ENCODE peak calls at places on chromosomes 1 and 21, in five cellular contexts. One of them, this sample, is unnamed.
A peak's percentile ranks its signal among the peaks of the same experiment; 100 is the strongest.

GRCh38 chr1:62849031-62849430 is 65.1 kb downstream of the ATG4C start:
- DNase-seq in IMR-90: no peak
- DNase-seq in H9: no peak
- DNase-seq in trophoblast cell: peak; percentile 11
- DNase-seq in neuronal stem cell: no peak
- DNase-seq in this sample: peak; percentile 44

GRCh38 chr1:86263101-86263500 is 106.5 kb upstream of the COL24A1 start:
- DNase-seq in neuronal stem cell: no peak
- DNase-seq in trophoblast cell: no peak
- DNase-seq in IMR-90: no peak
- DNase-seq in H9: no peak
- DNase-seq in this sample: no peak

GRCh38 chr1:6005276-6005917 is 13.2 kb upstream of the NPHP4 start:
- DNase-seq in trophoblast cell: no peak
- DNase-seq in neuronal stem cell: no peak
- DNase-seq in H9: no peak
- DNase-seq in IMR-90: no peak
- DNase-seq in this sample: no peak

GRCh38 chr1:45863117-45863670 is 59.8 kb downstream of the MAST2 start:
- DNase-seq in IMR-90: no peak
- DNase-seq in trophoblast cell: no peak
- DNase-seq in H9: no peak
- DNase-seq in neuronal stem cell: no peak
- DNase-seq in this sample: no peak

GRCh38 chr1:30684881-30685795 is 38.2 kb downstream of the MATN1 start:
- DNase-seq in neuronal stem cell: peak; percentile 94
- DNase-seq in trophoblast cell: peak; percentile 19
- DNase-seq in H9: peak; percentile 100
- DNase-seq in IMR-90: no peak
- DNase-seq in this sample: peak; percentile 99

GRCh38 chr21:26385721-26386120 is 187.4 kb downstream of the CYYR1 start:
- DNase-seq in trophoblast cell: no peak
- DNase-seq in IMR-90: no peak
- DNase-seq in H9: no peak
- DNase-seq in neuronal stem cell: no peak
- DNase-seq in this sample: no peak

GRCh38 chr1:67687649-67688048 is 2.6 kb downstream of the GADD45A start:
- DNase-seq in IMR-90: peak; percentile 83
- DNase-seq in H9: no peak
- DNase-seq in trophoblast cell: peak; percentile 65
- DNase-seq in neuronal stem cell: no peak
- DNase-seq in this sample: peak; percentile 83

GRCh38 chr1:82269466-82269865 is 468.7 kb downstream of the ADGRL2 start:
- DNase-seq in neuronal stem cell: no peak
- DNase-seq in H9: no peak
- DNase-seq in IMR-90: no peak
- DNase-seq in trophoblast cell: peak; percentile 54
- DNase-seq in this sample: peak; percentile 86

GRCh38 chr1:78081980-78082860 is 36.5 kb downstream of the GIPC2 start:
- DNase-seq in IMR-90: peak; percentile 62
- DNase-seq in trophoblast cell: no peak
- DNase-seq in H9: no peak
- DNase-seq in neuronal stem cell: no peak
- DNase-seq in this sample: no peak

GRCh38 chr21:43734131-43734634 is 15.3 kb downstream of the PDXK start:
- DNase-seq in H9: no peak
- DNase-seq in trophoblast cell: peak; percentile 32
- DNase-seq in neuronal stem cell: no peak
- DNase-seq in IMR-90: no peak
- DNase-seq in this sample: no peak

GRCh38 chr1:56185493-56185892 is 393.9 kb downstream of the PLPP3 start:
- DNase-seq in H9: no peak
- DNase-seq in neuronal stem cell: no peak
- DNase-seq in IMR-90: peak; percentile 18
- DNase-seq in trophoblast cell: no peak
- DNase-seq in this sample: no peak

GRCh38 chr1:31952825-31953220 is 14.7 kb upstream of the PTP4A2 start:
- DNase-seq in neuronal stem cell: no peak
- DNase-seq in trophoblast cell: no peak
- DNase-seq in IMR-90: no peak
- DNase-seq in H9: no peak
- DNase-seq in this sample: no peak

GRCh38 chr1:7922301-7922700 is 18.3 kb downstream of the TNFRSF9 start:
- DNase-seq in H9: no peak
- DNase-seq in trophoblast cell: no peak
- DNase-seq in neuronal stem cell: no peak
- DNase-seq in IMR-90: peak; percentile 57
- DNase-seq in this sample: no peak

GRCh38 chr1:157025856-157026255 is 19.7 kb downstream of the ARHGEF11 start:
- DNase-seq in IMR-90: peak; percentile 43
- DNase-seq in H9: no peak
- DNase-seq in trophoblast cell: peak; percentile 12
- DNase-seq in neuronal stem cell: no peak
- DNase-seq in this sample: no peak

GRCh38 chr1:178639326-178639725 is 85.7 kb upstream of the RALGPS2 start:
- DNase-seq in H9: no peak
- DNase-seq in trophoblast cell: no peak
- DNase-seq in IMR-90: peak; percentile 44
- DNase-seq in neuronal stem cell: no peak
- DNase-seq in this sample: no peak

GRCh38 chr1:228004887-228005462 is 1.8 kb upstream of the WNT3A start:
- DNase-seq in IMR-90: no peak
- DNase-seq in trophoblast cell: no peak
- DNase-seq in neuronal stem cell: no peak
- DNase-seq in H9: peak; percentile 65
- DNase-seq in this sample: peak; percentile 23

GRCh38 chr1:39899611-39900538 is 1.8 kb downstream of the MYCL start:
- DNase-seq in trophoblast cell: no peak
- DNase-seq in neuronal stem cell: no peak
- DNase-seq in H9: no peak
- DNase-seq in IMR-90: no peak
- DNase-seq in this sample: no peak

GRCh38 chr1:20731057-20731991 is 1.2 kb downstream of the SH2D5 start:
- DNase-seq in H9: no peak
- DNase-seq in neuronal stem cell: no peak
- DNase-seq in trophoblast cell: no peak
- DNase-seq in IMR-90: no peak
- DNase-seq in this sample: no peak

GRCh38 chr1:192706936-192707335 is 71.0 kb downstream of the RGS13 start:
- DNase-seq in IMR-90: peak; percentile 19
- DNase-seq in trophoblast cell: no peak
- DNase-seq in H9: no peak
- DNase-seq in neuronal stem cell: no peak
- DNase-seq in this sample: no peak

GRCh38 chr1:65431111-65431705 is 10.7 kb downstream of the LEPR start:
- DNase-seq in H9: no peak
- DNase-seq in neuronal stem cell: no peak
- DNase-seq in IMR-90: peak; percentile 55
- DNase-seq in trophoblast cell: peak; percentile 51
- DNase-seq in this sample: peak; percentile 51

GRCh38 chr1:240663160-240663879 is 51.4 kb upstream of the GREM2 start:
- DNase-seq in trophoblast cell: no peak
- DNase-seq in neuronal stem cell: no peak
- DNase-seq in H9: no peak
- DNase-seq in IMR-90: peak; percentile 89
- DNase-seq in this sample: no peak

GRCh38 chr1:212593696-212594335 is 14.7 kb upstream of the ATF3 start:
- DNase-seq in H9: no peak
- DNase-seq in IMR-90: no peak
- DNase-seq in trophoblast cell: peak; percentile 28
- DNase-seq in neuronal stem cell: no peak
- DNase-seq in this sample: no peak

GRCh38 chr1:32351859-32352745 is 10.2 kb downstream of the FAM229A start:
- DNase-seq in H9: no peak
- DNase-seq in IMR-90: peak; percentile 45
- DNase-seq in neuronal stem cell: no peak
- DNase-seq in trophoblast cell: peak; percentile 53
- DNase-seq in this sample: peak; percentile 58

GRCh38 chr1:184514447-184514846 is 127.6 kb downstream of the C1orf21 start:
- DNase-seq in trophoblast cell: peak; percentile 46
- DNase-seq in IMR-90: peak; percentile 11
- DNase-seq in neuronal stem cell: no peak
- DNase-seq in H9: no peak
- DNase-seq in this sample: no peak

GRCh38 chr1:234000557-234001081 is 96.1 kb downstream of the SLC35F3 start:
- DNase-seq in H9: no peak
- DNase-seq in IMR-90: no peak
- DNase-seq in neuronal stem cell: no peak
- DNase-seq in trophoblast cell: no peak
- DNase-seq in this sample: peak; percentile 21

GRCh38 chr1:117120774-117121588 is 568 bp downstream of the TRIM45 start:
- DNase-seq in IMR-90: peak; percentile 57
- DNase-seq in neuronal stem cell: no peak
- DNase-seq in trophoblast cell: peak; percentile 15
- DNase-seq in H9: peak; percentile 34
- DNase-seq in this sample: peak; percentile 28
- H2BK5ac ChIP-seq in IMR-90: peak overlapping the region; percentile 61
- H2BK5ac ChIP-seq in neuronal stem cell: no peak overlapping the region
- H2BK5ac ChIP-seq in trophoblast cell: peak overlapping the region; percentile 71
- H2BK5ac ChIP-seq in H9: no peak overlapping the region
- H2BK5ac ChIP-seq in this sample: no peak overlapping the region

GRCh38 chr1:207283421-207283820 is 38.1 kb upstream of the CD55 start:
- DNase-seq in trophoblast cell: no peak
- DNase-seq in neuronal stem cell: no peak
- DNase-seq in H9: no peak
- DNase-seq in IMR-90: no peak
- DNase-seq in this sample: no peak
- H2BK5ac ChIP-seq in trophoblast cell: no peak overlapping the region
- H2BK5ac ChIP-seq in neuronal stem cell: no peak overlapping the region
- H2BK5ac ChIP-seq in H9: no peak overlapping the region
- H2BK5ac ChIP-seq in IMR-90: no peak overlapping the region
- H2BK5ac ChIP-seq in this sample: no peak overlapping the region

GRCh38 chr1:53328009-53328489 is at the start of gene LRP8:
- DNase-seq in IMR-90: peak; percentile 56
- DNase-seq in trophoblast cell: peak; percentile 74
- DNase-seq in H9: peak; percentile 66
- DNase-seq in neuronal stem cell: peak; percentile 67
- DNase-seq in this sample: peak; percentile 80

GRCh38 chr1:53327183-53327941 is 508 bp downstream of the LRP8 start:
- DNase-seq in neuronal stem cell: peak; percentile 50
- DNase-seq in H9: peak; percentile 52
- DNase-seq in IMR-90: peak; percentile 15
- DNase-seq in trophoblast cell: peak; percentile 51
- DNase-seq in this sample: peak; percentile 67

GRCh38 chr1:53330819-53331218 is 2.9 kb upstream of the LRP8 start:
- DNase-seq in neuronal stem cell: no peak
- DNase-seq in IMR-90: no peak
- DNase-seq in trophoblast cell: peak; percentile 89
- DNase-seq in H9: peak; percentile 20
- DNase-seq in this sample: no peak

GRCh38 chr1:53328490-53329182 is 766 bp upstream of the LRP8 start:
- DNase-seq in H9: peak; percentile 73
- DNase-seq in neuronal stem cell: peak; percentile 30
- DNase-seq in IMR-90: no peak
- DNase-seq in trophoblast cell: no peak
- DNase-seq in this sample: peak; percentile 68

DNA sequence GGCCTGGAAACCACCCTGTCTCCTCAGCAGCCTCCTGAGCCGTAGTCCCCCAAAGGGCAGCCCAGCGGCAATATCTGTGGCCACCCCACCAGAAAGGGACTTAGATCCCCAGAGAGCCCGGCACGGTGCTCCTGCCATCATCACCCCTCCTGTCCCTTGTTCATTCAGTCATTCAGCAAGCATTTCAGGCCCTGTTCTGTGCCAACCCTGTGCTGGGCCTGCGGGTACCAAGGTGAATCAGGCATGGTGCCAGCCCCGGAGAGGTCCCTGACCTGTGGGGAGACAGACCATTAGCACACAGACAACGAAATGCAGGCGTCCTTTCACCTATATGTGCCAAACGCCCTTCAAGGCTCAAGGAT is 1.3 kb upstream of the LRP8 start:
- DNase-seq in trophoblast cell: no peak
- DNase-seq in H9: no peak
- DNase-seq in neuronal stem cell: no peak
- DNase-seq in IMR-90: no peak
- DNase-seq in this sample: no peak
- H2BK5ac ChIP-seq in trophoblast cell: no peak overlapping the region
- H2BK5ac ChIP-seq in H9: no peak overlapping the region
- H2BK5ac ChIP-seq in neuronal stem cell: peak overlapping the region; percentile 29
- H2BK5ac ChIP-seq in IMR-90: no peak overlapping the region
- H2BK5ac ChIP-seq in this sample: no peak overlapping the region

DNA sequence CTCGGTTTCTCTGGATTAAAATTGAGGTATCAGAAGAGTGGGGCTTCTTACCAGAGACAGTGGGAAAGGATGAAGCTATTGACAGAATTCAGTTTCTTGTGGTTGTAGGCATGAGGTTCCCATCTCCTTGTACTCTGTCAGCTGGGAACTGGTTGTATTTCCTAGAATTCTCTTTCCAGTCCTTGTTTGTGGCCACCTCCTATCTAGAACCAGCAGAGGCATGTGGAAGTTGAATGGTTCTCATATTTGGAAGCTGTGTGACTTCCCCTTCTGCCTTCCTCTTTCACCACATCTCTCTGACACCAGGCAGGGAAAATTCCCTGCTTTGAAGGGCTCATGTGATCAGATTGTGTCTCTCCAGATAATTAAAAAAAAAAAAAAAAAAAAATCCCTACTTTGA is 457.7 kb upstream of the ADAMTS5 start:
- DNase-seq in IMR-90: peak; percentile 34
- DNase-seq in trophoblast cell: peak; percentile 90
- DNase-seq in neuronal stem cell: no peak
- DNase-seq in H9: no peak
- DNase-seq in this sample: no peak
- H2BK5ac ChIP-seq in IMR-90: peak overlapping the region; percentile 80
- H2BK5ac ChIP-seq in trophoblast cell: peak overlapping the region; percentile 69
- H2BK5ac ChIP-seq in neuronal stem cell: no peak overlapping the region
- H2BK5ac ChIP-seq in H9: no peak overlapping the region
- H2BK5ac ChIP-seq in this sample: no peak overlapping the region

GRCh38 chr1:9716404-9717192 is 65.1 kb downstream of the PIK3CD start:
- DNase-seq in IMR-90: no peak
- DNase-seq in trophoblast cell: no peak
- DNase-seq in H9: no peak
- DNase-seq in neuronal stem cell: no peak
- DNase-seq in this sample: no peak
- H2BK5ac ChIP-seq in IMR-90: no peak overlapping the region
- H2BK5ac ChIP-seq in trophoblast cell: no peak overlapping the region
- H2BK5ac ChIP-seq in H9: no peak overlapping the region
- H2BK5ac ChIP-seq in neuronal stem cell: peak overlapping the region; percentile 87
- H2BK5ac ChIP-seq in this sample: no peak overlapping the region

GRCh38 chr1:9203623-9204022 is 31.0 kb upstream of the H6PD start:
- DNase-seq in trophoblast cell: no peak
- DNase-seq in neuronal stem cell: no peak
- DNase-seq in IMR-90: no peak
- DNase-seq in H9: no peak
- DNase-seq in this sample: no peak

GRCh38 chr1:9200441-9200840 is 34.1 kb upstream of the H6PD start:
- DNase-seq in neuronal stem cell: no peak
- DNase-seq in H9: no peak
- DNase-seq in trophoblast cell: peak; percentile 74
- DNase-seq in IMR-90: peak; percentile 61
- DNase-seq in this sample: no peak

GRCh38 chr1:9202240-9202870 is 32.2 kb upstream of the H6PD start:
- DNase-seq in neuronal stem cell: no peak
- DNase-seq in H9: no peak
- DNase-seq in IMR-90: no peak
- DNase-seq in trophoblast cell: no peak
- DNase-seq in this sample: no peak

GRCh38 chr1:9204156-9204720 is 30.3 kb upstream of the H6PD start:
- DNase-seq in trophoblast cell: no peak
- DNase-seq in IMR-90: no peak
- DNase-seq in neuronal stem cell: no peak
- DNase-seq in H9: no peak
- DNase-seq in this sample: no peak

GRCh38 chr1:9201421-9202239 is 32.9 kb upstream of the H6PD start:
- DNase-seq in H9: peak; percentile 53
- DNase-seq in IMR-90: peak; percentile 86
- DNase-seq in neuronal stem cell: no peak
- DNase-seq in trophoblast cell: peak; percentile 76
- DNase-seq in this sample: peak; percentile 35
- H2BK5ac ChIP-seq in H9: no peak overlapping the region
- H2BK5ac ChIP-seq in IMR-90: peak overlapping the region; percentile 88
- H2BK5ac ChIP-seq in neuronal stem cell: no peak overlapping the region
- H2BK5ac ChIP-seq in trophoblast cell: no peak overlapping the region
- H2BK5ac ChIP-seq in this sample: no peak overlapping the region

This sample was measured in mesendoderm.